ENCODE peak calls at places on chromosomes 16 and 17, in six cellular contexts. B is ovary; L is left ventricle myocardium inferior; E is left lung; A is CD4-positive, CD25-positive, alpha-beta regulatory T cell; G is lower lobe of right lung. T is an unnamed sample. For H3K4me1 and H3K36me3, the result is how much of the 10 kb centered on the place peaks cover.

GRCh38 chr17:27471321-27472269 is 15.3 kb downstream of the KSR1 start:
- DNase-seq in L (no peak), E (no peak), G (no peak), B (no peak), A (peak), T (no peak)

GRCh38 chr17:80899402-80900268 is 92.0 kb upstream of the CHMP6 start:
- DNase-seq in E (peak), L (no peak), A (peak), G (peak), B (no peak), T (no peak)

GRCh38 chr16:67241008-67241900 is 6.0 kb downstream of the FHOD1 start:
- DNase-seq in L (peak), B (no peak), G (peak), E (peak), A (no peak), T (peak)

GRCh38 chr16:1645914-1646525 is 32.1 kb upstream of the JPT2 start:
- DNase-seq in E (no peak), L (no peak), B (no peak), A (peak), G (no peak), T (no peak)

GRCh38 chr17:35099929-35100328 is 19.7 kb downstream of the RAD51D start:
- DNase-seq in A (no peak), G (no peak), E (no peak), B (no peak), L (no peak), T (no peak)

GRCh38 chr16:27111486-27111885 is 44.8 kb downstream of the C16orf82 start:
- DNase-seq in B (no peak), E (no peak), A (no peak), G (no peak), L (no peak), T (no peak)

GRCh38 chr16:73610605-73611177 is 562.8 kb upstream of the ZFHX3 start:
- DNase-seq in G (no peak), E (no peak), L (no peak), A (no peak), B (no peak), T (no peak)

GRCh38 chr17:46875849-46876352 is 24.5 kb downstream of the WNT9B start:
- DNase-seq in E (no peak), B (no peak), A (no peak), G (no peak), L (no peak), T (no peak)

GRCh38 chr17:47978324-47978723 is 7.4 kb downstream of the CDK5RAP3 start:
- DNase-seq in B (peak), L (peak), G (no peak), A (peak), E (no peak), T (peak)

GRCh38 chr17:78185981-78186688 is 717 bp downstream of the TK1 start:
- DNase-seq in G (peak), A (no peak), L (peak), E (peak), B (peak), T (peak)

GRCh38 chr17:43411820-43412529 is 13.2 kb downstream of the ARL4D start:
- DNase-seq in E (no peak), L (no peak), G (no peak), A (no peak), B (no peak), T (no peak)

GRCh38 chr17:43401293-43401692 is 2.5 kb downstream of the ARL4D start:
- DNase-seq in L (no peak), A (no peak), E (peak), B (no peak), G (no peak), T (peak)

GRCh38 chr16:66928702-66929388 is 3.5 kb upstream of the RRAD start:
- DNase-seq in B (no peak), L (no peak), A (no peak), G (no peak), E (no peak), T (no peak)

GRCh38 chr17:55735784-55736405 is 13.2 kb upstream of the TMEM100 start:
- DNase-seq in E (no peak), B (peak), L (no peak), G (no peak), A (no peak), T (no peak)

GRCh38 chr17:56026894-56027293 is 126.4 kb upstream of the ANKFN1 start:
- DNase-seq in E (no peak), B (no peak), A (no peak), L (no peak), G (no peak), T (no peak)

GRCh38 chr16:47970291-47970931 is 185.4 kb downstream of the ABCC12 start:
- DNase-seq in L (no peak), E (no peak), A (no peak), B (no peak), G (no peak), T (no peak)

GRCh38 chr17:27743288-27743885 is 56.9 kb downstream of the NOS2 start:
- DNase-seq in E (no peak), A (no peak), G (no peak), L (no peak), B (no peak), T (no peak)

GRCh38 chr17:75749545-75750389 is 15.2 kb downstream of the GALK1 start:
- DNase-seq in E (peak), A (peak), B (peak), G (peak), L (peak), T (peak)

GRCh38 chr16:85522842-85523601 is 90.1 kb upstream of the GSE1 start:
- DNase-seq in A (no peak), G (no peak), L (no peak), E (no peak), B (no peak), T (no peak)

GRCh38 chr17:40098846-40099626 is 1.4 kb downstream of the NR1D1 start:
- DNase-seq in L (peak), E (peak), A (peak), B (peak), G (peak), T (peak)

GRCh38 chr16:57764341-57765159 is 29.0 kb downstream of the KATNB1 start:
- DNase-seq in B (no peak), G (peak), E (peak), L (no peak), A (peak), T (no peak)

GRCh38 chr17:14135906-14136590 is 66.7 kb downstream of the COX10 start:
- DNase-seq in A (no peak), B (no peak), E (no peak), L (no peak), G (no peak), T (no peak)

GRCh38 chr16:70161350-70161749 is 12.2 kb upstream of the CLEC18C start:
- DNase-seq in E (no peak), B (no peak), A (no peak), L (no peak), G (no peak), T (peak)

GRCh38 chr16:49516382-49517036 is 142.9 kb downstream of the C16orf78 start:
- DNase-seq in L (no peak), A (no peak), B (no peak), G (no peak), E (no peak), T (no peak)

GRCh38 chr17:36590082-36590481 is 1.6 kb upstream of the DHRS11 start:
- DNase-seq in G (no peak), A (no peak), B (no peak), L (no peak), E (no peak), T (no peak)

GRCh38 chr16:52398491-52398960 is 148.4 kb downstream of the TOX3 start:
- DNase-seq in E (no peak), B (no peak), A (no peak), L (no peak), G (no peak), T (no peak)

GRCh38 chr17:41049110-41049509 is 2.0 kb upstream of the KRTAP2-1 start:
- DNase-seq in L (no peak), E (no peak), A (no peak), B (no peak), G (no peak), T (no peak)

GRCh38 chr16:50502616-50503000 is 45.6 kb upstream of the NKD1 start:
- DNase-seq in L (no peak), A (no peak), B (no peak), E (no peak), G (no peak), T (no peak)

DNA sequence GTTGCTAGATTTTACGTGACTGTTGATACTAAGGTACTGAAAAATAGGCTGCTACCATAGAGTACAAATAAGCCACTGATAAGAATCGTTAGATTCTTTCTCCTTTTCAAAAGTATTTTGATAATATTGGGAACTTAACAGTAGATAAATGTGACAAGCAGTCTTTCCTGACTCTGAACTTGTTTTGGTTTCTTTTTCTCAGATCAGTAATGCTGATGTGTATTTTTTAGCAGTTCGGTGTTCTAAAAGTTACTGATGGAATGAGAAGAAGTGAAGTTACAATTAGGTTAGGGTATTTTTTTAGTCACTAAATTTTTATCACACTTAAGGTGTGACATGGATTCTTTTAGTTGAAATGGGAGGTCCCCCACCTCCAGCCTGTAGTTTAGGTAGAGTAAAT is 2.2 kb downstream of the RBBP6 start:
- DNase-seq in B (no peak), A (no peak), E (no peak), G (no peak), L (no peak), T (no peak)
- H3K4me1 ChIP-seq in B (under half), A (under half), E (half or more), G (under half), L (half or more), T (under half)

GRCh38 chr16:77995843-77996455 is 26.4 kb upstream of the CLEC3A start:
- DNase-seq in B (no peak), E (no peak), G (no peak), A (no peak), L (no peak), T (no peak)

GRCh38 chr16:77998350-77999023 is 23.9 kb upstream of the CLEC3A start:
- DNase-seq in E (no peak), A (no peak), B (no peak), L (no peak), G (no peak), T (no peak)

GRCh38 chr16:77991701-77992100 is 30.6 kb upstream of the CLEC3A start:
- DNase-seq in E (no peak), A (no peak), G (no peak), B (no peak), L (no peak), T (no peak)

GRCh38 chr16:77993111-77993571 is 29.2 kb upstream of the CLEC3A start:
- DNase-seq in B (no peak), A (no peak), E (no peak), L (no peak), G (no peak), T (no peak)

GRCh38 chr16:77993586-77993985 is 28.8 kb upstream of the CLEC3A start:
- DNase-seq in A (no peak), L (no peak), E (no peak), G (no peak), B (no peak), T (no peak)
- H3K4me3 ChIP-seq in A (no peak), L (no peak), E (no peak), G (no peak), B (no peak), T (no peak)

GRCh38 chr16:4700380-4700996 is 7.1 kb downstream of the NUDT16L1 start:
- DNase-seq in B (no peak), L (no peak), A (no peak), G (no peak), E (no peak), T (no peak)

GRCh38 chr16:4696905-4697866 is 3.8 kb downstream of the NUDT16L1 start:
- DNase-seq in L (no peak), G (no peak), B (no peak), A (no peak), E (no peak), T (peak)

GRCh38 chr16:4698321-4699029 is 5.1 kb downstream of the NUDT16L1 start:
- DNase-seq in B (peak), G (no peak), L (no peak), A (no peak), E (no peak), T (no peak)

GRCh38 chr16:4697867-4698291 is 4.5 kb downstream of the NUDT16L1 start:
- DNase-seq in L (no peak), B (no peak), A (no peak), G (no peak), E (no peak), T (peak)

GRCh38 chr16:4699030-4699556 is 5.7 kb downstream of the NUDT16L1 start:
- DNase-seq in E (no peak), B (no peak), G (no peak), A (no peak), L (no peak), T (no peak)
- H3K36me3 ChIP-seq in E (under half), B (under half), G (half or more), A (under half), L (half or more), T (under half)

GRCh38 chr16:75065149-75065807 is 51.3 kb downstream of the LDHD start:
- DNase-seq in E (no peak), G (peak), A (no peak), B (no peak), L (no peak), T (no peak)

GRCh38 chr16:75063549-75064082 is 53.0 kb downstream of the LDHD start:
- DNase-seq in L (no peak), B (no peak), G (no peak), E (no peak), A (no peak), T (no peak)

GRCh38 chr16:75066861-75067447 is 49.6 kb downstream of the LDHD start:
- DNase-seq in B (no peak), E (no peak), G (no peak), L (no peak), A (no peak), T (no peak)

GRCh38 chr16:75064403-75065148 is 52.0 kb downstream of the LDHD start:
- DNase-seq in B (no peak), E (peak), A (no peak), G (peak), L (no peak), T (no peak)

DNA sequence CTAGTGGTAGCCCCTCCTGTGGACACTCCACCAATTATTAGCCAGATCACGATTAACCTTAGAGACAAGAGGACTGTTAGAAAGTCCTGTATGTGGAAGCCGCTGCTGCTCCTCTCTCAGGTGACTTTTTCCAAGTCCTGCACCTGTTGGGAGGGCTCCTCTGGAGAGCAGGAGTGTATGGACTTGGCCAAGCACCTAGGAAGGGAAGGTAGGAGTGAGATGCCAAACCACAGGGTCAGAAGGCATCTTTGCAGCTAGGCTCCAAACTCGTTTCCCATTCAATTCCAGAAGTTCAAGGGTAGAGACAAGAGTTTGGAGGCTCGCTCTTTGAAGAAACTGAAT is 50.8 kb downstream of the LDHD start:
- DNase-seq in L (no peak), B (no peak), G (no peak), A (no peak), E (no peak), T (no peak)
- H3K4me1 ChIP-seq in L (half or more), B (under half), G (half or more), A (under half), E (half or more), T (under half)

GRCh38 chr16:89174055-89174827 is 2.7 kb downstream of the CDH15 start:
- DNase-seq in L (no peak), G (no peak), B (no peak), A (no peak), E (no peak), T (no peak)
- H3K4me3 ChIP-seq in L (no peak), G (no peak), B (no peak), A (no peak), E (no peak), T (no peak)

GRCh38 chr16:18965555-18965954 is 18.2 kb upstream of the TMC7 start:
- DNase-seq in A (no peak), G (no peak), E (no peak), B (no peak), L (no peak), T (no peak)
- H3K36me3 ChIP-seq in A (under half), G (under half), E (under half), B (under half), L (under half), T (under half)

DNA sequence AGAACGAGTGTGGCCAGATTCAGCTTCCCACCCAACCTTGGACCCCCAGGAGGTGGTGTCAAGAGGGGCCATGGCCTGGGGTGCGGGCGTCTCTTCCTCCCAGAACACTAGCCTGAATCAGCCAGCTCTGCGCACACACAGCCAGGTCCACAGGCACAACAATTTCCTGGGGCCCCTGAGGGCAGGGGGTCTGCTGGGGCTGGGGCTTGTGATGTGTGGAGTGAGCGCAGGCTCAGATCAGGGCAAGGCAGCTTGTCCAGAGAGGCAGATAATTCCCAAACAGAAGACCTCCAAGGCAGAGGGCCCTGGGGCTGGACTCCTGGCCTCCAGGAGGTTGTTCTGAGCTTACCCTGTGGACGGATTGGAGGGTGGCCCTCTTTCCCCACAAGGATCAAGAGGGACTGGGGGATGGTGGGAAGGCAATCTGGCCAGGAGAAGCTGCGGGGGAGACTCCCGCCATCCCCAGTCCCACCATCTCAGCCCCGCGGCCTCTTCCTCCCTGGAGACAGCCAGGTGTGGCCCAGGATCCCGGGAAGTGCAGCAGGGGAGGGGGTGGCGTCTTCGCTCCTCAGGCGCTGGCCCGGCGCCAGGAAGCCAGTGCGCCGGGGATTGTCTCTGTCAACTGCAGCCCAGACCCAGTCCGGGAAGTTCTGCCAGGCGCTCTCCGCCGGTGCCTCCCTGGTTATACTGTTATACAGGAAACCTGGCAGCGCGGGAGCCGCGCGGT is 52.0 kb upstream of the AMZ2 start:
- DNase-seq in A (no peak), L (peak), G (peak), E (no peak), B (peak), T (no peak)
- H3K4me1 ChIP-seq in A (half or more), L (half or more), G (under half), E (half or more), B (under half), T (under half)

DNA sequence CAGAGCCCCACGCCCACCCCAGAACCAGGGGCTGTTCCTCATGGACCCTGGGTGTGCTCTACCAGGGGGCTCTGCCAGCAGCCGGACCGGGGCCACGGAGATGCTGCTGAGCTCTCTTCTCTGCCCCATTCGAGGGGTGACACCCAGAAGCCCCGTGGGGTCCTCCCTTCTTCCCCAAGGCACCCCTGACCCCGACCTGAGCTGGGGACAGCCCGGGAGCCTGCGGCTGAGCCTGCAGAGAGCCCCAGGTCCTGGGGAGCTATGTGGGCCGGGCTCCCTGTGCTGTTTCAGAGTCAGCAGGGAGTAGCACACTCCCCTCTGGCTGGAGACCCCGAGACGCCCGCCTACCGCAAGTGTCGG is 1.2 kb upstream of the PRR35 start:
- DNase-seq in B (no peak), A (no peak), E (no peak), G (no peak), L (no peak), T (no peak)
- H3K4me3 ChIP-seq in B (no peak), A (no peak), E (no peak), G (no peak), L (no peak), T (no peak)

GRCh38 chr17:29533976-29534375 is 32.9 kb downstream of the ABHD15 start:
- DNase-seq in L (no peak), G (no peak), B (no peak), A (no peak), E (no peak), T (no peak)
- H3K36me3 ChIP-seq in L (half or more), G (half or more), B (under half), A (half or more), E (under half), T (under half)